ENCODE peak calls at places on chromosomes 11 and 22, in nine cellular contexts. O is stomach, M is breast epithelium, G is sigmoid colon, J is GM12891, A is HepG2, N is transverse colon, S is suprapubic skin, K is HCT116. D is an unnamed sample.

GRCh38 chr11:75509201-75509600 is 16.5 kb downstream of the GDPD5 start:
- DNase-seq in O (no peak), M (no peak), G (no peak), J (no peak), A (no peak), N (no peak), S (no peak), K (no peak), D (no peak)

GRCh38 chr22:36938886-36939285 is 25.5 kb downstream of the CSF2RB start:
- DNase-seq in O (no peak), M (no peak), G (no peak), J (no peak), A (no peak), N (no peak), S (no peak), K (no peak), D (no peak)

GRCh38 chr11:117620659-117621058 is 176.4 kb downstream of the DSCAML1 start:
- DNase-seq in O (no peak), M (no peak), G (no peak), J (no peak), A (no peak), N (no peak), S (no peak), K (no peak), D (no peak)

GRCh38 chr11:123457187-123457770 is 27.2 kb downstream of the GRAMD1B start:
- DNase-seq in O (no peak), M (no peak), G (peak; percentile 67), J (no peak), A (no peak), N (peak; percentile 41), S (no peak), K (no peak), D (no peak)

GRCh38 chr11:107563702-107564101 is 1.8 kb downstream of the ALKBH8 start:
- DNase-seq in O (no peak), M (no peak), G (no peak), J (no peak), A (peak; percentile 29), N (peak; percentile 16), S (no peak), K (peak; percentile 72), D (no peak)

GRCh38 chr22:25122136-25122764 is 77.4 kb upstream of the CRYBB3 start:
- DNase-seq in O (no peak), M (no peak), G (no peak), J (no peak), A (no peak), N (no peak), S (no peak), K (no peak), D (no peak)

GRCh38 chr22:47152236-47152635 is 389.8 kb downstream of the TBC1D22A start:
- DNase-seq in O (no peak), M (no peak), G (no peak), J (no peak), A (no peak), N (no peak), S (no peak), K (no peak), D (no peak)

GRCh38 chr22:27113211-27114030 is 456.0 kb downstream of the MIAT start:
- DNase-seq in O (peak; percentile 52), M (no peak), G (peak; percentile 91), J (no peak), A (peak; percentile 63), N (peak; percentile 59), S (peak; percentile 84), K (peak; percentile 95), D (no peak)

GRCh38 chr11:115550291-115551059 is 46.3 kb upstream of the CADM1 start:
- DNase-seq in O (no peak), M (no peak), G (no peak), J (no peak), A (no peak), N (no peak), S (no peak), K (no peak), D (no peak)

GRCh38 chr22:39348909-39349505 is 784 bp upstream of the SYNGR1 start:
- DNase-seq in O (no peak), M (no peak), G (no peak), J (no peak), A (no peak), N (peak; percentile 21), S (no peak), K (no peak), D (no peak)

GRCh38 chr22:46119729-46120419 is 30.5 kb upstream of the PPARA start:
- DNase-seq in O (no peak), M (no peak), G (peak; percentile 85), J (no peak), A (no peak), N (no peak), S (no peak), K (no peak), D (no peak)

GRCh38 chr11:95429376-95429907 is 198.4 kb upstream of the SESN3 start:
- DNase-seq in O (no peak), M (no peak), G (no peak), J (no peak), A (no peak), N (no peak), S (no peak), K (no peak), D (no peak)

GRCh38 chr22:42068351-42068730 is 2.3 kb downstream of the NAGA start:
- DNase-seq in O (no peak), M (no peak), G (no peak), J (no peak), A (no peak), N (no peak), S (no peak), K (no peak), D (peak; percentile 67)

GRCh38 chr11:57459112-57460016 is 964 bp upstream of the RTN4RL2 start:
- DNase-seq in O (no peak), M (no peak), G (no peak), J (no peak), A (no peak), N (no peak), S (no peak), K (no peak), D (peak; percentile 86)

GRCh38 chr11:8832571-8833260 is 78.3 kb upstream of the AKIP1 start:
- DNase-seq in O (peak; percentile 35), M (no peak), G (peak; percentile 64), J (no peak), A (no peak), N (no peak), S (no peak), K (no peak), D (no peak)
- TF ChIP-seq POLR2AphosphoS5 in O (no peak), M (no peak), G (peak; percentile 62), J (no peak), A (no peak), N (no peak), S (no peak), K (no peak), D (no peak)

GRCh38 chr22:48536691-48537591 is 1290.7 kb downstream of the BRD1 start:
- DNase-seq in O (peak; percentile 32), M (no peak), G (peak; percentile 86), J (no peak), A (no peak), N (no peak), S (no peak), K (no peak), D (no peak)
- TF ChIP-seq POLR2A in O (no peak), M (no peak), G (no peak), J (no peak), A (no peak), N (no peak), S (no peak), K (no peak), D (no peak)

DNA sequence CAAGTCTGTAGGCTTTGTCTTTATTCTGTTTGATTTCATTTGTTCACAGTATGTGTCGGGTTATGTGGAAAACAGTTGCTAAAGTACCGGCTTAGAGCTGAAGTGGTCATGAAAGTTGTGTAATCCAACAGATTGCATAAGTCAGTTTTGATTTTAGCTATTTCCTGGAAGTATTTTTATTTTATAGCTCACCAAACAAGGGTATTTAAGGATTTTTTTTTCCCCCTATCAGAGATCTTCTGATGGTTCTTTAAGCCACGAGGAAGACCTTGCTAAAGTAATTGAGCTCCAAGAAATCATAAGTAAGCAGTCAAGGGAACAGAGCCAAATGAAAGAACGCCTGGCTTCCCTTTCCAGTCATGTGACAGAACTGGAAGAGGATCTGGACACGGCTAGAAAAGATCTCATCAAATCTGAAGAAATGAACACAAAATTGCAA is 55.9 kb downstream of the PPFIA1 start:
- DNase-seq in O (peak; percentile 24), M (no peak), G (peak; percentile 75), J (no peak), A (no peak), N (peak; percentile 27), S (no peak), K (no peak), D (no peak)
- TF ChIP-seq POLR2AphosphoS5 in O (peak; percentile 53), M (peak; percentile 67), G (peak; percentile 57), J (no peak), A (no peak), N (no peak), S (no peak), K (no peak), D (no peak)

GRCh38 chr22:20111045-20111688 is 4.7 kb upstream of the RANBP1 start:
- DNase-seq in O (no peak), M (no peak), G (no peak), J (peak; percentile 66), A (peak; percentile 61), N (no peak), S (no peak), K (peak; percentile 51), D (peak; percentile 67)

GRCh38 chr22:20112623-20113511 is 3.0 kb upstream of the RANBP1 start:
- DNase-seq in O (no peak), M (no peak), G (no peak), J (no peak), A (no peak), N (no peak), S (no peak), K (no peak), D (peak; percentile 77)

GRCh38 chr22:20110359-20110985 is 5.4 kb upstream of the RANBP1 start:
- DNase-seq in O (no peak), M (no peak), G (no peak), J (no peak), A (no peak), N (no peak), S (no peak), K (no peak), D (peak; percentile 69)

GRCh38 chr22:20113551-20114310 is 2.2 kb upstream of the RANBP1 start:
- DNase-seq in O (no peak), M (no peak), G (no peak), J (no peak), A (no peak), N (no peak), S (no peak), K (no peak), D (peak; percentile 76)

DNA sequence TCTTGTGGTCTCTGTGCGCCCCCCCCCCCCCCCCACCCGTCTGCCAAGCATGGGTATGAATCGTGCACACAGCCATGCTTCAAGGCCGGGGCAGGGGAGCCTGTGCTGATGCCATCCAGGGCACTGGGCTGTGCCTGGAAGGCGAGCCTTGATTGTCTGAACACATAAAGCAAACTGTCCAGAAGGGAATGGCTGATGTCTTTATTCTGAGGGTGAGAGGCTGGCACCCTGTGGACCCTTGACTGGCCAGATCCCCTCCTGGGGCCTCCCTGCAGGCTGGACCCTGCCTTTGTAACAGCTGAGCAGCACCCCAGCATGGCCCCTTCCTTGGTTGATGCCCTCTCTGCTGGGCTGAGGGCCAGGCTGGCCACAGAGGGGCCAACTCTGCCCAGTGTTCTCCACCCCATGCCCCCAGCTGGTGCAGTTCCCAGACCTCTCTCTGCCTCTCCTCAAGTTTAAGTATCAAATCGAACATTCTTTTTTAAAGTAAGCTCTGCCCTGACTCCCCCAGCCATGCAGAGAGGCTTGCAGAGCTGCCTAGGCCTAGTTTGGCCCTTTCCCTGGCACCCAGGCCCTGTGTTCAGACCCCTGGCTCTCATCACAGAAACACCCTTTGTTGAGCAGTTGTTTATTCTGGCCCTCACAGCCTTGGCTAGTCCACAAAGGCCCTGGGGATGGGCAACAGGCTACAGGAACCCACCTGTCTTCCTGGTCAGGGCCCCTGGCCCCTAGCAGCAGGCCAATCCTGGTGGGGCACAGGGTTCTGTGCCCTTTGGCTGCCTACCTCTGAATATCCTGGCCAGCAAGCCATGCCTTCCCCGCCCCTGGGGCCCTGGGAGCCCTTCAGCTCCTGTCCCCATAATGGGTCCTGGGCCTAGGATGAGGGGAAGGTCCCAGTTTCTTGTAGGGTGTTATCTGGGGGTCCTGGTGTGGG is 3.9 kb upstream of the RANBP1 start:
- DNase-seq in O (no peak), M (no peak), G (no peak), J (no peak), A (no peak), N (no peak), S (no peak), K (no peak), D (peak; percentile 59)
- TF ChIP-seq POLR2A in O (no peak), M (no peak), G (no peak), J (peak; percentile 47), A (peak; percentile 33), N (no peak), S (no peak), K (no peak), D (no peak)

D was measured in spleen.